ENCODE peak calls at places on chromosome 2, in four cellular contexts. One of them, this sample, is unnamed.

GRCh38 chr2:180657054-180657453 is 323.4 kb upstream of the UBE2E3 start:
- DNase-seq in activated T-cell treated with anti-CD3 and anti-CD28 coated beads for 1 hour: no peak
- DNase-seq in IMR-90: peak
- DNase-seq in activated CD8-positive, alpha-beta memory T cell treated with anti-CD3 and anti-CD28 coated beads for 48 hours: no peak
- DNase-seq in this sample: no peak

GRCh38 chr2:151030663-151031230 is 230.9 kb downstream of the RBM43 start:
- DNase-seq in activated T-cell treated with anti-CD3 and anti-CD28 coated beads for 1 hour: no peak
- DNase-seq in IMR-90: no peak
- DNase-seq in activated CD8-positive, alpha-beta memory T cell treated with anti-CD3 and anti-CD28 coated beads for 48 hours: no peak
- DNase-seq in this sample: no peak

GRCh38 chr2:148725569-148725968 is 81.0 kb downstream of the EPC2 start:
- DNase-seq in activated T-cell treated with anti-CD3 and anti-CD28 coated beads for 1 hour: no peak
- DNase-seq in IMR-90: no peak
- DNase-seq in activated CD8-positive, alpha-beta memory T cell treated with anti-CD3 and anti-CD28 coated beads for 48 hours: no peak
- DNase-seq in this sample: no peak

GRCh38 chr2:148614024-148614331 is 30.6 kb upstream of the EPC2 start:
- DNase-seq in activated T-cell treated with anti-CD3 and anti-CD28 coated beads for 1 hour: no peak
- DNase-seq in IMR-90: no peak
- DNase-seq in activated CD8-positive, alpha-beta memory T cell treated with anti-CD3 and anti-CD28 coated beads for 48 hours: no peak
- DNase-seq in this sample: no peak

GRCh38 chr2:221501210-221501882 is 70.8 kb downstream of the EPHA4 start:
- DNase-seq in activated T-cell treated with anti-CD3 and anti-CD28 coated beads for 1 hour: no peak
- DNase-seq in IMR-90: peak
- DNase-seq in activated CD8-positive, alpha-beta memory T cell treated with anti-CD3 and anti-CD28 coated beads for 48 hours: no peak
- DNase-seq in this sample: no peak

GRCh38 chr2:112547333-112547732 is 5.1 kb downstream of the POLR1B start:
- DNase-seq in activated T-cell treated with anti-CD3 and anti-CD28 coated beads for 1 hour: no peak
- DNase-seq in IMR-90: peak
- DNase-seq in activated CD8-positive, alpha-beta memory T cell treated with anti-CD3 and anti-CD28 coated beads for 48 hours: no peak
- DNase-seq in this sample: no peak

GRCh38 chr2:178413472-178414265 is 37.3 kb downstream of the PRKRA start:
- DNase-seq in activated T-cell treated with anti-CD3 and anti-CD28 coated beads for 1 hour: peak
- DNase-seq in IMR-90: peak
- DNase-seq in activated CD8-positive, alpha-beta memory T cell treated with anti-CD3 and anti-CD28 coated beads for 48 hours: peak
- DNase-seq in this sample: peak

GRCh38 chr2:42969231-42970150 is 177.1 kb upstream of the HAAO start:
- DNase-seq in activated T-cell treated with anti-CD3 and anti-CD28 coated beads for 1 hour: no peak
- DNase-seq in IMR-90: peak
- DNase-seq in activated CD8-positive, alpha-beta memory T cell treated with anti-CD3 and anti-CD28 coated beads for 48 hours: no peak
- DNase-seq in this sample: no peak

GRCh38 chr2:36561223-36561944 is 36.6 kb downstream of the FEZ2 start:
- DNase-seq in activated T-cell treated with anti-CD3 and anti-CD28 coated beads for 1 hour: no peak
- DNase-seq in IMR-90: peak
- DNase-seq in activated CD8-positive, alpha-beta memory T cell treated with anti-CD3 and anti-CD28 coated beads for 48 hours: no peak
- DNase-seq in this sample: no peak

GRCh38 chr2:10414000-10414451 is 34.1 kb downstream of the ODC1 start:
- DNase-seq in activated T-cell treated with anti-CD3 and anti-CD28 coated beads for 1 hour: no peak
- DNase-seq in IMR-90: peak
- DNase-seq in activated CD8-positive, alpha-beta memory T cell treated with anti-CD3 and anti-CD28 coated beads for 48 hours: no peak
- DNase-seq in this sample: no peak

GRCh38 chr2:166238176-166238575 is 110.4 kb upstream of the SCN1A start:
- DNase-seq in activated T-cell treated with anti-CD3 and anti-CD28 coated beads for 1 hour: no peak
- DNase-seq in IMR-90: peak
- DNase-seq in activated CD8-positive, alpha-beta memory T cell treated with anti-CD3 and anti-CD28 coated beads for 48 hours: no peak
- DNase-seq in this sample: no peak

GRCh38 chr2:37789988-37790387 is 118.5 kb upstream of the CDC42EP3 start:
- DNase-seq in activated T-cell treated with anti-CD3 and anti-CD28 coated beads for 1 hour: no peak
- DNase-seq in IMR-90: peak
- DNase-seq in activated CD8-positive, alpha-beta memory T cell treated with anti-CD3 and anti-CD28 coated beads for 48 hours: no peak
- DNase-seq in this sample: no peak

GRCh38 chr2:239369631-239370161 is 31.1 kb downstream of the HDAC4 start:
- DNase-seq in activated T-cell treated with anti-CD3 and anti-CD28 coated beads for 1 hour: peak
- DNase-seq in IMR-90: no peak
- DNase-seq in activated CD8-positive, alpha-beta memory T cell treated with anti-CD3 and anti-CD28 coated beads for 48 hours: peak
- DNase-seq in this sample: peak

GRCh38 chr2:209685963-209686362 is 85.7 kb upstream of the UNC80 start:
- DNase-seq in activated T-cell treated with anti-CD3 and anti-CD28 coated beads for 1 hour: no peak
- DNase-seq in IMR-90: no peak
- DNase-seq in activated CD8-positive, alpha-beta memory T cell treated with anti-CD3 and anti-CD28 coated beads for 48 hours: no peak
- DNase-seq in this sample: no peak

GRCh38 chr2:39845460-39846146 is 66.5 kb upstream of the THUMPD2 start:
- DNase-seq in activated T-cell treated with anti-CD3 and anti-CD28 coated beads for 1 hour: no peak
- DNase-seq in IMR-90: peak
- DNase-seq in activated CD8-positive, alpha-beta memory T cell treated with anti-CD3 and anti-CD28 coated beads for 48 hours: no peak
- DNase-seq in this sample: no peak

GRCh38 chr2:212914392-212914791 is 237.0 kb downstream of the IKZF2 start:
- DNase-seq in activated T-cell treated with anti-CD3 and anti-CD28 coated beads for 1 hour: no peak
- DNase-seq in IMR-90: peak
- DNase-seq in activated CD8-positive, alpha-beta memory T cell treated with anti-CD3 and anti-CD28 coated beads for 48 hours: no peak
- DNase-seq in this sample: no peak

GRCh38 chr2:179412116-179412515 is 147.5 kb upstream of the SESTD1 start:
- DNase-seq in activated T-cell treated with anti-CD3 and anti-CD28 coated beads for 1 hour: no peak
- DNase-seq in IMR-90: peak
- DNase-seq in activated CD8-positive, alpha-beta memory T cell treated with anti-CD3 and anti-CD28 coated beads for 48 hours: no peak
- DNase-seq in this sample: no peak

GRCh38 chr2:233542507-233542906 is 24.1 kb downstream of the USP40 start:
- DNase-seq in activated T-cell treated with anti-CD3 and anti-CD28 coated beads for 1 hour: no peak
- DNase-seq in IMR-90: peak
- DNase-seq in activated CD8-positive, alpha-beta memory T cell treated with anti-CD3 and anti-CD28 coated beads for 48 hours: no peak
- DNase-seq in this sample: no peak

GRCh38 chr2:1736997-1737480 is 7.3 kb downstream of the PXDN start:
- DNase-seq in activated T-cell treated with anti-CD3 and anti-CD28 coated beads for 1 hour: no peak
- DNase-seq in IMR-90: peak
- DNase-seq in activated CD8-positive, alpha-beta memory T cell treated with anti-CD3 and anti-CD28 coated beads for 48 hours: no peak
- DNase-seq in this sample: peak

GRCh38 chr2:54499666-54500065 is 43.5 kb downstream of the SPTBN1 start:
- DNase-seq in activated T-cell treated with anti-CD3 and anti-CD28 coated beads for 1 hour: no peak
- DNase-seq in IMR-90: peak
- DNase-seq in activated CD8-positive, alpha-beta memory T cell treated with anti-CD3 and anti-CD28 coated beads for 48 hours: no peak
- DNase-seq in this sample: no peak

GRCh38 chr2:134508396-134508795 is 210.4 kb downstream of the TMEM163 start:
- DNase-seq in activated T-cell treated with anti-CD3 and anti-CD28 coated beads for 1 hour: no peak
- DNase-seq in IMR-90: no peak
- DNase-seq in activated CD8-positive, alpha-beta memory T cell treated with anti-CD3 and anti-CD28 coated beads for 48 hours: no peak
- DNase-seq in this sample: no peak

GRCh38 chr2:105517814-105518705 is 119.2 kb upstream of the FHL2 start:
- DNase-seq in activated T-cell treated with anti-CD3 and anti-CD28 coated beads for 1 hour: no peak
- DNase-seq in IMR-90: no peak
- DNase-seq in activated CD8-positive, alpha-beta memory T cell treated with anti-CD3 and anti-CD28 coated beads for 48 hours: no peak
- DNase-seq in this sample: no peak